ENCODE peak calls at places on chromosomes 1 and 21, in nine cellular contexts. U is endothelial cell of umbilical vein, X is lower lobe of right lung, R is fibroblast of lung, L is cardiac muscle cell, W is Peyer's patch, E is substantia nigra, F is transverse colon, K is iPS DF 6.9. I is an unnamed sample.

GRCh38 chr1:87560961-87561360 is 232.3 kb downstream of the LMO4 start:
- DNase-seq in F (no peak), R (peak; percentile 84), W (no peak), L (peak; percentile 19), K (no peak), E (no peak), U (no peak), X (no peak), I (no peak)

GRCh38 chr1:238063454-238063853 is 172.7 kb upstream of the ZP4 start:
- DNase-seq in R (peak; percentile 94), U (no peak), E (no peak), F (no peak), K (no peak), W (no peak), L (no peak), X (no peak), I (no peak)

GRCh38 chr1:209552406-209553264 is 30.9 kb upstream of the CAMK1G start:
- DNase-seq in X (no peak), K (no peak), U (no peak), R (no peak), L (no peak), F (no peak), W (no peak), E (no peak), I (no peak)

GRCh38 chr1:162822391-162823200 is 32.1 kb downstream of the HSD17B7 start:
- DNase-seq in R (peak; percentile 13), E (peak; percentile 1), U (peak; percentile 25), X (no peak), F (peak; percentile 9), W (no peak), L (no peak), K (peak; percentile 54), I (no peak)

GRCh38 chr1:26539722-26540121 is 10.2 kb downstream of the RPS6KA1 start:
- DNase-seq in U (no peak), E (no peak), X (no peak), F (no peak), W (no peak), L (no peak), K (no peak), R (no peak), I (no peak)

GRCh38 chr1:203480084-203480483 is 4.5 kb downstream of the PRELP start:
- DNase-seq in K (no peak), U (no peak), X (no peak), W (no peak), E (no peak), L (peak; percentile 81), R (peak; percentile 48), F (no peak), I (no peak)

GRCh38 chr1:67921725-67922489 is 88.6 kb upstream of the GNG12 start:
- DNase-seq in L (peak; percentile 53), F (no peak), E (no peak), K (no peak), U (peak; percentile 96), W (no peak), R (no peak), X (no peak), I (no peak)

GRCh38 chr1:234772345-234773147 is 162.6 kb upstream of the IRF2BP2 start:
- DNase-seq in R (peak; percentile 100), E (no peak), W (peak; percentile 85), X (peak; percentile 80), U (peak; percentile 91), K (no peak), F (peak; percentile 80), L (peak; percentile 98), I (peak; percentile 77)

GRCh38 chr1:11784993-11785769 is 20.6 kb downstream of the MTHFR start:
- DNase-seq in E (peak; percentile 33), R (peak; percentile 44), F (peak; percentile 77), W (peak; percentile 59), L (peak; percentile 74), K (peak; percentile 68), U (peak; percentile 62), X (peak; percentile 85), I (peak; percentile 88)

GRCh38 chr1:47582891-47583608 is 145.2 kb downstream of the FOXD2 start:
- DNase-seq in X (no peak), U (no peak), R (peak; percentile 12), E (no peak), W (no peak), F (no peak), K (no peak), L (no peak), I (no peak)

GRCh38 chr1:24555591-24556413 is at the start of gene NCMAP:
- DNase-seq in K (no peak), E (no peak), F (peak; percentile 78), W (peak; percentile 39), X (peak; percentile 82), U (no peak), R (no peak), L (no peak), I (peak; percentile 90)

GRCh38 chr1:109152196-109152595 is 38.3 kb downstream of the ELAPOR1 start:
- DNase-seq in W (no peak), L (no peak), R (no peak), F (no peak), U (no peak), K (no peak), X (no peak), E (no peak), I (no peak)

GRCh38 chr1:8239306-8240023 is 78.4 kb upstream of the SLC45A1 start:
- DNase-seq in W (no peak), F (peak; percentile 71), E (no peak), X (peak; percentile 65), K (no peak), L (peak; percentile 48), U (no peak), R (peak; percentile 78), I (peak; percentile 70)

GRCh38 chr1:232678185-232678886 is 48.4 kb upstream of the SIPA1L2 start:
- DNase-seq in K (no peak), W (no peak), F (peak; percentile 56), U (peak; percentile 43), R (peak; percentile 61), L (no peak), X (no peak), E (no peak), I (no peak)

GRCh38 chr1:14875781-14876564 is 277.5 kb downstream of the KAZN start:
- DNase-seq in W (no peak), R (no peak), F (no peak), K (no peak), U (no peak), X (no peak), E (no peak), L (no peak), I (no peak)

GRCh38 chr1:192609110-192610079 is 26.6 kb upstream of the RGS13 start:
- DNase-seq in F (peak; percentile 81), L (no peak), U (no peak), X (peak; percentile 83), K (no peak), E (peak; percentile 11), R (no peak), W (peak; percentile 91), I (peak; percentile 76)

DNA sequence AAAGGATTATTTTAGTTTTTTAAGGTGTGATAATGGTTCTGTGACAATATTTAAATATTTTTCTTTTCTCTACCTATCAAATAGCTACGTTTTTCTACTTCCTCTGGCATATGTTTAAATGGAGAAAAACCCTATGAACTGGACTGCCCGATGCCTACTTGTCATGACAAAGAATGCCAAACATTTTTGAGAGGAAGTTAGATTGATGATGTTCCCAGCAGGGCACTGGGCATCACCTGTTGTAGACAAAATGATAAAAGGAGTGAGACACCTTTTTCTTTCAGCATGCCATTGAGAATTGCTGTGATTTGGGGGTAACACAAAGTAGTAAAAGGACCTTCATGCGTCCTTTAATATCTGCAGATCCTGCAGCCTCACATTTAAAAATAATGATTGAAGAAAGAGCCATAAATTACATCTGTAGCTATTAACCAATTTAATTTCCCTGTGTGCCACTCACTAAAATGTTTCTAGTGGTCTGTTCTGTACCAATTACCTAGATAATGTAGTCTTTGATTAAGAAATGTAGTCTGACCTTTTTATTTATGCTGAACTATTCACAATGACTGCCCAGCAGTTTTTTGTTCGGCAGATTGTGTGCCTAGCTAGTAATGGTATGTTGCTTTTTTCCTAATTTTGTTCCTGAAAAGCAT is 47.6 kb downstream of the RPL5 start:
- DNase-seq in F (no peak), U (no peak), L (no peak), X (no peak), R (no peak), K (no peak), W (no peak), E (no peak), I (no peak)
- H3K27ac ChIP-seq in F (no peak overlapping the region), U (no peak overlapping the region), L (no peak overlapping the region), X (no peak overlapping the region), R (no peak overlapping the region), K (no peak overlapping the region), W (no peak overlapping the region), E (peak overlapping the region; percentile 73), I (no peak overlapping the region)

DNA sequence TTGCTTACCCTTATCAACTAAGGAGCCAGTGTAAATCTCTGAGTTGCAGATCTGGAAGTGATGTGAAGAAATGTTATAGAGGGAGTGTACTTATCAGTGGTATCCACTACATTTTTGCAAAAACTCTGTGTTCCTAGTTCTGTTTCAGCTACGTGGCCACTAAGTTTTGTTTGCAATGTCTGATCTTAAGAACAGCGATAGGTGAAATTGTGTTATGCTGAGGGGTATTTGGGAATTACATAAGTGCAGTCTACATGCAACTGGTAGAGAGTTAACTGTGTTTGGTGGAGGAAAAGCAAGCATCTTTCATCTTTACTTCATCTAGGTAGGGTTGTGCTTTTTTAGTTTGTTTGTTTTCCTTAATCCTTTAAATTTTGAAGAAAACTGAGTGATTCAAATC is 198.8 kb upstream of the SGIP1 start:
- DNase-seq in R (no peak), E (no peak), W (no peak), F (no peak), X (no peak), K (no peak), U (peak; percentile 63), L (no peak), I (no peak)
- H3K27ac ChIP-seq in R (no peak overlapping the region), E (peak overlapping the region; percentile 63), W (peak overlapping the region; percentile 88), F (peak overlapping the region; percentile 82), X (peak overlapping the region; percentile 84), K (no peak overlapping the region), U (peak overlapping the region; percentile 95), L (no peak overlapping the region), I (peak overlapping the region; percentile 82)

GRCh38 chr21:42237161-42237560 is 18.2 kb downstream of the ABCG1 start:
- DNase-seq in L (no peak), F (no peak), W (no peak), E (no peak), K (no peak), R (no peak), X (no peak), U (no peak), I (no peak)
- H3K27ac ChIP-seq in L (no peak overlapping the region), F (peak overlapping the region; percentile 21), W (no peak overlapping the region), E (no peak overlapping the region), K (no peak overlapping the region), R (no peak overlapping the region), X (no peak overlapping the region), U (no peak overlapping the region), I (peak overlapping the region; percentile 9)

GRCh38 chr1:54125671-54126070 is 27.1 kb downstream of the CDCP2 start:
- DNase-seq in E (no peak), R (no peak), K (no peak), L (peak; percentile 36), U (peak; percentile 55), X (no peak), W (no peak), F (peak; percentile 24), I (no peak)
- H3K27ac ChIP-seq in E (no peak overlapping the region), R (no peak overlapping the region), K (no peak overlapping the region), L (no peak overlapping the region), U (no peak overlapping the region), X (no peak overlapping the region), W (no peak overlapping the region), F (no peak overlapping the region), I (no peak overlapping the region)

DNA sequence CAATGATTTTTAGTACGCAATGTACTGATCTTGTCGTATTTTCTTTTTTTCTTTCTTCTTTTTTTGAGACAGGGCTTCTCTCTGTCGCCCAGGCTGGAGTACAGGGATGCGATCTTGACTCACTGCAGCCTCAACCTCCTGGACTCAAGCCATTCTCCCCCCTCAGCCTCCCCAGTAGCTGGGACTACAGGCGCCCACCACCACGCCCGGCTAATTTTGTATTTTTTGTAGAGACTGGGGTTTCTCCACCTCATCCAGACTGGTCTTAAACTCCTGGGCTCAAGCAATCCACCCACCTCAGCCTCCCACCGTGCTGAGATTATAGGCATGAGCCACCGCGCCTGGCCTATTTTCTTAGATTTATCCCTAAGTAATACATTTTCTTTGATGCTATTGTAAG is 43.9 kb upstream of the COL6A2 start:
- DNase-seq in L (no peak), E (no peak), X (no peak), K (no peak), F (no peak), R (no peak), W (no peak), U (no peak), I (no peak)
- H3K27ac ChIP-seq in L (no peak overlapping the region), E (no peak overlapping the region), X (no peak overlapping the region), K (no peak overlapping the region), F (peak overlapping the region; percentile 91), R (peak overlapping the region; percentile 84), W (no peak overlapping the region), U (no peak overlapping the region), I (peak overlapping the region; percentile 11)

I was measured in upper lobe of right lung.